ENCODE peak calls at places on chromosomes 7 and 10, in nine cellular contexts. A, U, T, B, D, N, Z, R and O are unnamed samples. For H3K27me3, the result is how much of the 10 kb centered on the place peaks cover.

GRCh38 chr7:14691597-14692203 is 210.9 kb downstream of the DGKB start:
- DNase-seq in A (peak), U (no peak), T (peak), B (peak), D (peak), N (peak), Z (peak), R (peak), O (no peak)

GRCh38 chr10:132580157-132580556 is 42.6 kb downstream of the INPP5A start:
- DNase-seq in A (no peak), U (no peak), T (peak), B (no peak), D (no peak), N (no peak), Z (no peak), R (no peak), O (no peak)

GRCh38 chr7:1882451-1882850 is 212.4 kb downstream of the ELFN1 start:
- DNase-seq in A (no peak), U (no peak), T (no peak), B (no peak), D (peak), N (no peak), Z (no peak), R (no peak), O (no peak)

GRCh38 chr7:100124301-100125229 is 2.2 kb upstream of the MBLAC1 start:
- DNase-seq in A (no peak), U (no peak), T (no peak), B (peak), D (peak), N (no peak), Z (no peak), R (no peak), O (no peak)

GRCh38 chr7:122689346-122690109 is 9.4 kb downstream of the RNF133 start:
- DNase-seq in A (no peak), U (no peak), T (no peak), B (no peak), D (no peak), N (no peak), Z (no peak), R (peak), O (no peak)

GRCh38 chr7:32427769-32428291 is 62.4 kb downstream of the LSM5 start:
- DNase-seq in A (peak), U (no peak), T (no peak), B (peak), D (peak), N (peak), Z (peak), R (peak), O (peak)

GRCh38 chr10:28302012-28302667 is 724 bp downstream of the MPP7 start:
- DNase-seq in A (peak), U (no peak), T (no peak), B (peak), D (peak), N (no peak), Z (no peak), R (no peak), O (no peak)

GRCh38 chr10:8402469-8403074 is 348.1 kb downstream of the GATA3 start:
- DNase-seq in A (no peak), U (no peak), T (no peak), B (no peak), D (no peak), N (no peak), Z (no peak), R (no peak), O (no peak)

GRCh38 chr10:84179059-84179710 is 5.6 kb downstream of the GPR15LG start:
- DNase-seq in A (no peak), U (no peak), T (no peak), B (no peak), D (no peak), N (peak), Z (no peak), R (no peak), O (no peak)

GRCh38 chr10:2014541-2014940 is 277.2 kb upstream of the ADARB2 start:
- DNase-seq in A (no peak), U (no peak), T (no peak), B (no peak), D (no peak), N (no peak), Z (no peak), R (no peak), O (no peak)

GRCh38 chr7:94972296-94972695 is 64.9 kb downstream of the PPP1R9A start:
- DNase-seq in A (no peak), U (no peak), T (no peak), B (no peak), D (no peak), N (no peak), Z (no peak), R (peak), O (no peak)

GRCh38 chr10:49056356-49056755 is 59.0 kb downstream of the VSTM4 start:
- DNase-seq in A (no peak), U (peak), T (no peak), B (no peak), D (no peak), N (no peak), Z (no peak), R (no peak), O (no peak)

GRCh38 chr7:104275900-104276299 is 52.5 kb upstream of the LHFPL3 start:
- DNase-seq in A (no peak), U (no peak), T (no peak), B (no peak), D (no peak), N (no peak), Z (no peak), R (peak), O (no peak)

GRCh38 chr7:140902305-140902953 is 22.3 kb downstream of the BRAF start:
- DNase-seq in A (no peak), U (no peak), T (no peak), B (no peak), D (no peak), N (no peak), Z (no peak), R (no peak), O (no peak)

GRCh38 chr10:126350216-126350992 is 37.9 kb downstream of the ADAM12 start:
- DNase-seq in A (no peak), U (no peak), T (no peak), B (no peak), D (no peak), N (peak), Z (no peak), R (no peak), O (no peak)

GRCh38 chr7:26279405-26279804 is 12.3 kb upstream of the SNX10 start:
- DNase-seq in A (no peak), U (no peak), T (no peak), B (no peak), D (no peak), N (no peak), Z (no peak), R (peak), O (no peak)

GRCh38 chr10:24762161-24762924 is 38.7 kb upstream of the ARHGAP21 start:
- DNase-seq in A (no peak), U (no peak), T (no peak), B (no peak), D (no peak), N (no peak), Z (no peak), R (no peak), O (no peak)

GRCh38 chr10:114042895-114043531 is 653 bp upstream of the ADRB1 start:
- DNase-seq in A (no peak), U (no peak), T (peak), B (peak), D (no peak), N (peak), Z (no peak), R (no peak), O (peak)

GRCh38 chr7:157014635-157015555 is 4.4 kb upstream of the MNX1 start:
- DNase-seq in A (no peak), U (no peak), T (no peak), B (no peak), D (no peak), N (peak), Z (no peak), R (no peak), O (no peak)
- H3K27me3 ChIP-seq in A (under half), U (half or more), T (half or more), B (half or more), D (half or more), N (half or more), Z (half or more), R (under half), O (under half)

DNA sequence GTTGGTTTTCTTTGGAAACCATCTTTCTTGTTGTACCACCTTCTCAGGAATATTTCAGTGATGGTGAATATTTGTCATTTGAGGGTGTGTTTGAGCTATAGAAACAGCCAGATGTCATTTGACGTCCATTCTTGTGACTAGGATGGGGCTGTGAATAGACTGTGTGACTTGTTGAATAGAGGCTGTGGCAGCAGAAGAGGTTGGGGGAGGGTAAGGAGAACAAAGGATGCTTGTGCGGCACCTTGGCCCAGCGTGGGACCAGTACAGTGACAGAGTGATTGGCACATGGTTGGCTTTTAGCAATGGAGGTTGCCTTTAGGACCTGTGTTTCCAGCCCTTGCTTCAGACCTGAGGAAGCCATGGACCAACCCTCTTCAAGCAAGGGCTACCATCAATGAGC is 11.3 kb downstream of the DMBT1 start:
- DNase-seq in A (no peak), U (no peak), T (no peak), B (no peak), D (no peak), N (no peak), Z (no peak), R (no peak), O (no peak)
- H3K27ac ChIP-seq in A (no peak), U (no peak), T (no peak), B (no peak), D (no peak), N (no peak), Z (no peak), R (no peak), O (no peak)

GRCh38 chr7:133437544-133437943 is 184.7 kb downstream of the EXOC4 start:
- DNase-seq in A (no peak), U (no peak), T (no peak), B (no peak), D (no peak), N (no peak), Z (no peak), R (no peak), O (no peak)

GRCh38 chr7:133431134-133431711 is 178.3 kb downstream of the EXOC4 start:
- DNase-seq in A (no peak), U (no peak), T (no peak), B (no peak), D (no peak), N (no peak), Z (no peak), R (no peak), O (no peak)

GRCh38 chr7:133436014-133436428 is 183.1 kb downstream of the EXOC4 start:
- DNase-seq in A (peak), U (no peak), T (no peak), B (no peak), D (no peak), N (no peak), Z (no peak), R (no peak), O (no peak)

GRCh38 chr7:133433165-133433812 is 180.4 kb downstream of the EXOC4 start:
- DNase-seq in A (no peak), U (no peak), T (no peak), B (no peak), D (no peak), N (no peak), Z (no peak), R (peak), O (no peak)

GRCh38 chr7:133434246-133434865 is 181.5 kb downstream of the EXOC4 start:
- DNase-seq in A (no peak), U (no peak), T (no peak), B (no peak), D (peak), N (peak), Z (no peak), R (peak), O (no peak)
- TF ChIP-seq EP300 in A (no peak), U (no peak), T (no peak), B (no peak), D (no peak), N (no peak), Z (no peak), R (no peak), O (no peak)

DNA sequence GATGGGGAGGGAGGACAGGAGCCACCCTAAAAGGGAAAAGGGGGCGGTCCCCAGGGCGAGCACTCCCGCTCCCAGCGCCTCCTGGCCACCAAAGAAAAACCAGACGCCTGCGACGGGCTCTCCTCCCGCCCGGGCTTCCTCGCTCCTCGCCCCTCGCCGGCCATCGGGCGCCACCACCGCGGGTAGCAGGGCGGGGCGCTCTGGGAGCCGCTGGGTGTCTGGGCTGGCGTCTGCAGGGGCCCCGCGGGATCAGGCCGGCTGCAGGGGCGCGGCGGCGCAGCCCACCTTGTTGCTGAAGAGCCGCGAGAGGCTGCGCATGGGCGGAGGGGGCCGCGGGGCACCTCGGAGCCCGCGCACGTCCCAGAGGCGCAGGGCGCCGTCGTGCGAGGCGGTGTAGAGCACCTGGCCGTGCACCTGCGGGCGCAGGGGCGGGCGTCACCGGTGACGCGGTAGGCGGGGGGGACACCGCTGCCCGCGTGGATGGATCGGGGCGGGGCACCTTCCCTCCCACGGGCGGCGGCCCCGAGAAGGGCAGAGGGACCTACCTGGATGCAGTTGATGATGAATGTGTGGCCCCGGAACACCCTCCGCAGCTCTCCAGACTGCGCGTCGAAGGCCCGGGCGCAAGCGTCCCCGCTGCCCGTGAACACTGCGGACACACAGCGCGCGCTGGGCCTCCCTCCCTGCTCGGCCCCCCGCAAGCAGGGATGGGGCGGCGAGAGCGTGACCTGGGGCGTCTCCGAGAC is 28.3 kb downstream of the WDR86 start:
- DNase-seq in A (peak), U (no peak), T (no peak), B (peak), D (no peak), N (peak), Z (no peak), R (no peak), O (no peak)
- H3K27me3 ChIP-seq in A (under half), U (under half), T (under half), B (under half), D (under half), N (under half), Z (under half), R (under half), O (under half)

GRCh38 chr7:3265388-3265787 is 35.7 kb upstream of the SDK1 start:
- DNase-seq in A (no peak), U (no peak), T (no peak), B (no peak), D (no peak), N (peak), Z (no peak), R (no peak), O (no peak)
- H3K27ac ChIP-seq in A (no peak), U (no peak), T (no peak), B (no peak), D (no peak), N (no peak), Z (no peak), R (no peak), O (no peak)

DNA sequence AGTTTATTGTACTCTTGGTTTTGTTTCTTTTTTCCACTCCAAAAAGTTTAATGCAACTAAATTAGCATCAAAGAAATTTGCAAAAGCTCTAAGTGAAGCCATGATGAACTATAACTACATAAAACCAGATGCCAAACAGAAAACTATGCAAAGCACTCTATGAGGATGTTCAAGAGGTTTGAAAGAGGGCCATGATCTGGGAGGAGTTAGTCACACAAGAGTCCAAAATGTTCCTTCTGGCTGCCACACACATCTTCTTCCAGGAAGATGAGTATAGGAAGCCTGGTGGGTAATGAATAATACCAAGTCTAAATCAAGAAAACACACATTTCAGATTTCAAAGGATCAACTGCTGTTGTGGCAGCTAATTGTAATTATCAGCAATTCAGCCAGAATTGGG is 28.4 kb downstream of the GLI3 start:
- DNase-seq in A (no peak), U (no peak), T (no peak), B (no peak), D (no peak), N (no peak), Z (no peak), R (no peak), O (no peak)
- TF ChIP-seq EP300 in A (no peak), U (no peak), T (no peak), B (no peak), D (no peak), N (no peak), Z (no peak), R (no peak), O (no peak)

GRCh38 chr7:93212881-93213280 is 13.4 kb downstream of the HEPACAM2 start:
- DNase-seq in A (no peak), U (no peak), T (no peak), B (no peak), D (no peak), N (no peak), Z (no peak), R (no peak), O (no peak)
- H3K27me3 ChIP-seq in A (under half), U (under half), T (under half), B (under half), D (under half), N (under half), Z (under half), R (under half), O (under half)

GRCh38 chr7:87179180-87179579 is 26.9 kb downstream of the DMTF1 start:
- DNase-seq in A (no peak), U (no peak), T (no peak), B (no peak), D (no peak), N (no peak), Z (no peak), R (no peak), O (no peak)
- H3K27ac ChIP-seq in A (no peak), U (no peak), T (no peak), B (no peak), D (no peak), N (no peak), Z (no peak), R (no peak), O (no peak)

GRCh38 chr7:105654994-105655900 is 74.0 kb upstream of the EFCAB10 start:
- DNase-seq in A (peak), U (no peak), T (peak), B (peak), D (no peak), N (peak), Z (no peak), R (no peak), O (no peak)
- TF ChIP-seq EP300 in A (no peak), U (no peak), T (no peak), B (no peak), D (no peak), N (no peak), Z (no peak), R (no peak), O (no peak)

GRCh38 chr10:101771380-101771779 is 4.5 kb downstream of the FGF8 start:
- DNase-seq in A (no peak), U (no peak), T (peak), B (no peak), D (no peak), N (peak), Z (no peak), R (no peak), O (peak)

GRCh38 chr10:101772017-101772894 is 3.7 kb downstream of the FGF8 start:
- DNase-seq in A (no peak), U (no peak), T (peak), B (no peak), D (no peak), N (peak), Z (no peak), R (no peak), O (no peak)

GRCh38 chr10:101774589-101775272 is 1.2 kb downstream of the FGF8 start:
- DNase-seq in A (no peak), U (no peak), T (peak), B (no peak), D (no peak), N (peak), Z (no peak), R (no peak), O (peak)

GRCh38 chr10:101773923-101774588 is 1.9 kb downstream of the FGF8 start:
- DNase-seq in A (no peak), U (no peak), T (peak), B (no peak), D (no peak), N (peak), Z (no peak), R (no peak), O (peak)

DNA sequence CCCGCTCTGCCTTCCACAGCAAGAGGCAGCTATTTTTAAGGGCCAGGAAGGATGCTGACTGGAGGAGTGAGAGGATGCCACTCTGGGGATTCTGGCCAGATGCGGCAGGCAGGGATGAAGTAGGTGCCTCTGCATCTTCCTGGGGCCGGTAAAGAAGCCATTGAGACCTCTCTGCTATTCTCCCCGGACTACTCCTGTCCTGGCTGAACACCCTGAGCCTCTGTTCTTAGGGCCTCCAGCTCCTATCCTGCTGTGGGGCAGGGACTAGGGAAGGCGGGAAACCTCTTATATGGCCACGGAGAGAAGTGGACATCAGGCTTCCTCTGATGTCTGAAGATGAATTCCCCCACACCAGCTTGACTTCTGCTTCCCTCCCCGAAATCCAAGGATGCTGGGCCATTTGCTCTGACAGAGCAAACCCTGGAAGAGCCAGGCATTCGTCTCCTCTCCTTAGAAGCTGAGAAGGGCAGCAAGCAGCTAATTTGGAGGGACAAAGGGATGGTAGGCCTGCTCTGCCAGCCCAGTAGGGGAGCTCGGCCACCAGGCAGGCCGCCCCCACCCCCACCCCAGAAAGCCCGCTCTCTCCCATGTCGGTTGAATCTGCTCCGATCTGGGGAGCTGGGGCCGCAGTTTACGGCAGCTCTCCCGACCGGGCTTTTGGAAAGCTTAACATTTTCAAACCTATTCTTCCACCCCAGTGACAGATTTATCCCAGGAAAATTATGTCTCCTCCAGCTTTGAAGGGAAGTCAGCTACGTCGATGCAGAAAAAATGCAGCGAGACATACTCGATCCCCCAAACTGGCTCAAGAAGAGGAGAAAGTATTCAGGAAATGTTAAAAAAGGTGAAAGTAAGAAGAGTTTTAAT is 2.8 kb downstream of the FGF8 start:
- DNase-seq in A (no peak), U (no peak), T (peak), B (no peak), D (no peak), N (peak), Z (no peak), R (no peak), O (no peak)
- H3K27me3 ChIP-seq in A (under half), U (half or more), T (half or more), B (half or more), D (under half), N (under half), Z (half or more), R (under half), O (under half)